ENCODE peak calls at places on chromosome 3, in ten cellular contexts. One of them, this sample, is unnamed.

GRCh38 chr3:194673761-194674160 is 1.8 kb upstream of the LSG1 start:
- DNase-seq in psoas muscle: no peak
- DNase-seq in kidney epithelial cell: no peak
- DNase-seq in BJ: no peak
- DNase-seq in mucosa of descending colon: no peak
- DNase-seq in Panc1: no peak
- DNase-seq in stomach: no peak
- DNase-seq in uterus: no peak
- DNase-seq in cardiac muscle cell: no peak
- DNase-seq in pancreas: no peak
- DNase-seq in this sample: no peak

GRCh38 chr3:41202834-41203345 is 3.6 kb downstream of the CTNNB1 start:
- DNase-seq in Panc1: no peak
- DNase-seq in stomach: no peak
- DNase-seq in BJ: no peak
- DNase-seq in uterus: no peak
- DNase-seq in kidney epithelial cell: no peak
- DNase-seq in pancreas: no peak
- DNase-seq in psoas muscle: no peak
- DNase-seq in cardiac muscle cell: peak; percentile 73
- DNase-seq in mucosa of descending colon: no peak
- DNase-seq in this sample: no peak

GRCh38 chr3:190036631-190037030 is 84.1 kb downstream of the P3H2 start:
- DNase-seq in pancreas: no peak
- DNase-seq in Panc1: no peak
- DNase-seq in stomach: no peak
- DNase-seq in kidney epithelial cell: no peak
- DNase-seq in BJ: no peak
- DNase-seq in cardiac muscle cell: peak; percentile 72
- DNase-seq in mucosa of descending colon: no peak
- DNase-seq in psoas muscle: no peak
- DNase-seq in uterus: no peak
- DNase-seq in this sample: no peak

GRCh38 chr3:109396811-109397210 is 59.5 kb upstream of the DPPA4 start:
- DNase-seq in stomach: no peak
- DNase-seq in psoas muscle: no peak
- DNase-seq in cardiac muscle cell: peak; percentile 0
- DNase-seq in pancreas: no peak
- DNase-seq in BJ: no peak
- DNase-seq in kidney epithelial cell: no peak
- DNase-seq in mucosa of descending colon: no peak
- DNase-seq in uterus: no peak
- DNase-seq in Panc1: no peak
- DNase-seq in this sample: no peak

GRCh38 chr3:37793889-37794591 is 67.6 kb upstream of the CTDSPL start:
- DNase-seq in uterus: peak; percentile 5
- DNase-seq in cardiac muscle cell: no peak
- DNase-seq in stomach: no peak
- DNase-seq in mucosa of descending colon: no peak
- DNase-seq in Panc1: no peak
- DNase-seq in psoas muscle: no peak
- DNase-seq in kidney epithelial cell: no peak
- DNase-seq in pancreas: no peak
- DNase-seq in BJ: no peak
- DNase-seq in this sample: no peak

GRCh38 chr3:195577645-195578177 is 6.0 kb downstream of the APOD start:
- DNase-seq in cardiac muscle cell: no peak
- DNase-seq in BJ: no peak
- DNase-seq in psoas muscle: no peak
- DNase-seq in uterus: no peak
- DNase-seq in kidney epithelial cell: no peak
- DNase-seq in pancreas: no peak
- DNase-seq in stomach: no peak
- DNase-seq in mucosa of descending colon: no peak
- DNase-seq in Panc1: no peak
- DNase-seq in this sample: no peak

GRCh38 chr3:141680620-141681389 is 57.3 kb upstream of the RNF7 start:
- DNase-seq in stomach: no peak
- DNase-seq in pancreas: no peak
- DNase-seq in cardiac muscle cell: peak; percentile 74
- DNase-seq in Panc1: no peak
- DNase-seq in psoas muscle: no peak
- DNase-seq in BJ: no peak
- DNase-seq in uterus: peak; percentile 23
- DNase-seq in kidney epithelial cell: peak; percentile 42
- DNase-seq in mucosa of descending colon: no peak
- DNase-seq in this sample: no peak

GRCh38 chr3:4717363-4717740 is 224.2 kb downstream of the ITPR1 start:
- DNase-seq in cardiac muscle cell: no peak
- DNase-seq in BJ: no peak
- DNase-seq in Panc1: no peak
- DNase-seq in psoas muscle: no peak
- DNase-seq in mucosa of descending colon: no peak
- DNase-seq in pancreas: no peak
- DNase-seq in stomach: no peak
- DNase-seq in uterus: no peak
- DNase-seq in kidney epithelial cell: no peak
- DNase-seq in this sample: no peak

GRCh38 chr3:184228376-184229137 is 828 bp upstream of the VWA5B2 start:
- DNase-seq in pancreas: no peak
- DNase-seq in stomach: no peak
- DNase-seq in kidney epithelial cell: no peak
- DNase-seq in mucosa of descending colon: no peak
- DNase-seq in Panc1: no peak
- DNase-seq in uterus: no peak
- DNase-seq in BJ: no peak
- DNase-seq in cardiac muscle cell: no peak
- DNase-seq in psoas muscle: no peak
- DNase-seq in this sample: no peak

GRCh38 chr3:122392868-122393844 is 9.2 kb downstream of the FAM162A start:
- DNase-seq in cardiac muscle cell: peak; percentile 72
- DNase-seq in BJ: no peak
- DNase-seq in Panc1: no peak
- DNase-seq in psoas muscle: no peak
- DNase-seq in mucosa of descending colon: no peak
- DNase-seq in kidney epithelial cell: peak; percentile 49
- DNase-seq in pancreas: no peak
- DNase-seq in stomach: no peak
- DNase-seq in uterus: no peak
- DNase-seq in this sample: no peak

GRCh38 chr3:78993375-78993774 is 774.4 kb downstream of the ROBO1 start:
- DNase-seq in psoas muscle: no peak
- DNase-seq in cardiac muscle cell: no peak
- DNase-seq in pancreas: no peak
- DNase-seq in mucosa of descending colon: no peak
- DNase-seq in Panc1: no peak
- DNase-seq in BJ: no peak
- DNase-seq in uterus: no peak
- DNase-seq in kidney epithelial cell: no peak
- DNase-seq in stomach: no peak
- DNase-seq in this sample: no peak

DNA sequence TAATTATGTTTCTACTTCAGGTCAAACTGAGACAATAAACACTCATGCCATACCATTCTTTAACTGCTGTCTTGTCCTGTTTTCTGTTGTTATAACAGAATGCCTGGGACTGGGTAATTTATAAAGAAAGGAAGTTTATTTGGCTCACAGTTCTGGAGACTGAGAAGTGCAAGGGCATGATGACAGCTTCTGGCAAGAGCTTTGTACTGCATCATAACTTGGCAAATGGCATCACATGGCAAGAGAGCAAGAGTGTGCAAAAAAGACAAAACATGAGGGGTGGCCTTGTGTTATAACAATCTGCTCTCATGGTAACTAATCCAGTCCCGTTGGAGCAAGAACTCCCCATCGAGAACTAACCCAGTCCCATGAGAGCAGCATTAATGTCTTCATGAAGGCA is 23.3 kb downstream of the SCN11A start:
- DNase-seq in mucosa of descending colon: no peak
- DNase-seq in stomach: no peak
- DNase-seq in kidney epithelial cell: no peak
- DNase-seq in cardiac muscle cell: peak; percentile 22
- DNase-seq in Panc1: no peak
- DNase-seq in psoas muscle: no peak
- DNase-seq in BJ: no peak
- DNase-seq in pancreas: no peak
- DNase-seq in uterus: no peak
- DNase-seq in this sample: no peak
- TF ChIP-seq CTCF in mucosa of descending colon: no peak
- TF ChIP-seq CTCF in stomach: no peak
- TF ChIP-seq CTCF in kidney epithelial cell: no peak
- TF ChIP-seq CTCF in cardiac muscle cell: no peak
- TF ChIP-seq CTCF in Panc1: no peak
- TF ChIP-seq CTCF in psoas muscle: no peak
- TF ChIP-seq CTCF in BJ: no peak
- TF ChIP-seq CTCF in pancreas: no peak
- TF ChIP-seq CTCF in uterus: no peak
- TF ChIP-seq CTCF in this sample: no peak

DNA sequence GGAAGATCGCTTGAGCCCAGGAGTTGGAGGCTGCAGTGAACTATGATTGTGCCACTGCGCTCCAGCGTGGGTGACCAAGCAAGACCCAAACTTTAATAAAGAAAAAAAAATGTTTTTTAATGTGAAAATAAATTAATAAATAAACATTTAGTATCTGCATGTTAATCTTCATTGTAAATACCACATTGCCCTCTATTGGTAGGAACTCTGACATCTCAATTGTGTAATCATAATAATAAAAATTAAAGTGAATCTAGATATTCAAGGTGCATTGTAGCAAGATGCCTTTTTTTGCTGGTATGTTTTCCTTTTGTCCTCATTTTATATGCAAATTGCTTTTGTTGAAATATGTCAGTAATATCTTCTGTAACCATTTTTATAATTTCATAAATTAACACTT is 95.0 kb upstream of the LIMD1 start:
- DNase-seq in mucosa of descending colon: no peak
- DNase-seq in uterus: no peak
- DNase-seq in BJ: no peak
- DNase-seq in stomach: no peak
- DNase-seq in cardiac muscle cell: peak; percentile 71
- DNase-seq in pancreas: no peak
- DNase-seq in kidney epithelial cell: no peak
- DNase-seq in Panc1: no peak
- DNase-seq in psoas muscle: no peak
- DNase-seq in this sample: no peak
- TF ChIP-seq CTCF in mucosa of descending colon: no peak
- TF ChIP-seq CTCF in uterus: peak; percentile 66
- TF ChIP-seq CTCF in BJ: peak; percentile 38
- TF ChIP-seq CTCF in stomach: no peak
- TF ChIP-seq CTCF in cardiac muscle cell: peak; percentile 41
- TF ChIP-seq CTCF in pancreas: peak; percentile 28
- TF ChIP-seq CTCF in kidney epithelial cell: peak; percentile 39
- TF ChIP-seq CTCF in Panc1: peak; percentile 42
- TF ChIP-seq CTCF in psoas muscle: peak; percentile 56
- TF ChIP-seq CTCF in this sample: peak; percentile 24

GRCh38 chr3:171007316-171007715 is 19.2 kb downstream of the SLC2A2 start:
- DNase-seq in Panc1: no peak
- DNase-seq in BJ: no peak
- DNase-seq in pancreas: no peak
- DNase-seq in mucosa of descending colon: no peak
- DNase-seq in psoas muscle: no peak
- DNase-seq in kidney epithelial cell: no peak
- DNase-seq in stomach: no peak
- DNase-seq in uterus: no peak
- DNase-seq in cardiac muscle cell: no peak
- DNase-seq in this sample: no peak
- TF ChIP-seq CTCF in Panc1: no peak
- TF ChIP-seq CTCF in BJ: no peak
- TF ChIP-seq CTCF in pancreas: no peak
- TF ChIP-seq CTCF in mucosa of descending colon: no peak
- TF ChIP-seq CTCF in psoas muscle: no peak
- TF ChIP-seq CTCF in kidney epithelial cell: no peak
- TF ChIP-seq CTCF in stomach: no peak
- TF ChIP-seq CTCF in uterus: no peak
- TF ChIP-seq CTCF in cardiac muscle cell: no peak
- TF ChIP-seq CTCF in this sample: no peak

GRCh38 chr3:32335365-32336122 is 56.1 kb upstream of the CMTM7 start:
- DNase-seq in kidney epithelial cell: no peak
- DNase-seq in BJ: no peak
- DNase-seq in psoas muscle: no peak
- DNase-seq in pancreas: no peak
- DNase-seq in mucosa of descending colon: no peak
- DNase-seq in uterus: no peak
- DNase-seq in cardiac muscle cell: no peak
- DNase-seq in stomach: no peak
- DNase-seq in Panc1: no peak
- DNase-seq in this sample: no peak

GRCh38 chr3:32340039-32340438 is 51.6 kb upstream of the CMTM7 start:
- DNase-seq in BJ: no peak
- DNase-seq in uterus: no peak
- DNase-seq in pancreas: no peak
- DNase-seq in stomach: no peak
- DNase-seq in cardiac muscle cell: peak; percentile 74
- DNase-seq in kidney epithelial cell: peak; percentile 7
- DNase-seq in psoas muscle: no peak
- DNase-seq in Panc1: peak; percentile 17
- DNase-seq in mucosa of descending colon: no peak
- DNase-seq in this sample: peak; percentile 23

GRCh38 chr3:32337501-32337900 is 54.2 kb upstream of the CMTM7 start:
- DNase-seq in BJ: no peak
- DNase-seq in pancreas: no peak
- DNase-seq in mucosa of descending colon: no peak
- DNase-seq in uterus: no peak
- DNase-seq in Panc1: no peak
- DNase-seq in psoas muscle: no peak
- DNase-seq in kidney epithelial cell: no peak
- DNase-seq in stomach: no peak
- DNase-seq in cardiac muscle cell: no peak
- DNase-seq in this sample: no peak

GRCh38 chr3:32336123-32336518 is 55.5 kb upstream of the CMTM7 start:
- DNase-seq in cardiac muscle cell: no peak
- DNase-seq in Panc1: no peak
- DNase-seq in uterus: no peak
- DNase-seq in BJ: no peak
- DNase-seq in kidney epithelial cell: no peak
- DNase-seq in psoas muscle: no peak
- DNase-seq in mucosa of descending colon: no peak
- DNase-seq in pancreas: no peak
- DNase-seq in stomach: no peak
- DNase-seq in this sample: no peak

DNA sequence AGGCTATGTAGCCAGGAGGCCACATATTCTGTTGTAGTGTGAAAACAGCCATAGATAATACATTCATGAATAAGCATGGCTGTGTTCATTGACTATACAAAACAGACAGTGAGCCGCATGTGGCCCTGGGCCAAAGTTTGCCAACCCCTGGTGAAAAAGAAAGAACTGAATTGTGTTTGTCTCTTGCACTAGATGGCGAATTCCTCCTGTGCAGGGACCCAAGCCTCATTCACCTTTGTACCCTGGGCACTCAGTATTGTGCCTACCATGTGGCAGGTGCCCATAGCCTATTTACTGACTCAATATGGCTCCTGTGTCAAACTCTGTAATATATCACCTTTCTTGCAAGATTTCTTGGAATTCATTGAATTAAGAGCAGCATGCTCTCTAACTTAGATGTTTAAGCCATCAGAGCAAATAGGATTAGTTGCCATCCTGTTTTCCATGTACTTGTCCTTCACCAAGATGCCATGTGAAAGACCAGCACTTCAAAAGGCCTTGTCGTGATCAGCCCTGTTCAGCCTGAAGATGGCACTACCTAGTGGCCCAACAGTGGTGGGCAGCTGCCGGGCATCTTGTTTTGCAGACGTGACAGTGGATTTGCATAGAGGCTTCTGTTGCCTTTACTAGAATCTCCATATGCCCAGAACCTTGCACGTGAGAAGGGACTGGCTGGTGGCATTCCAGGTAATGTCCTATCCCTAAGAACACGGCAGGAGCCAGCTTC is 50.9 kb upstream of the CMTM7 start:
- DNase-seq in Panc1: no peak
- DNase-seq in psoas muscle: no peak
- DNase-seq in mucosa of descending colon: no peak
- DNase-seq in stomach: no peak
- DNase-seq in pancreas: no peak
- DNase-seq in kidney epithelial cell: no peak
- DNase-seq in uterus: no peak
- DNase-seq in cardiac muscle cell: no peak
- DNase-seq in BJ: no peak
- DNase-seq in this sample: no peak
- TF ChIP-seq CTCF in Panc1: no peak
- TF ChIP-seq CTCF in psoas muscle: no peak
- TF ChIP-seq CTCF in mucosa of descending colon: no peak
- TF ChIP-seq CTCF in stomach: no peak
- TF ChIP-seq CTCF in pancreas: no peak
- TF ChIP-seq CTCF in kidney epithelial cell: peak; percentile 23
- TF ChIP-seq CTCF in uterus: no peak
- TF ChIP-seq CTCF in cardiac muscle cell: no peak
- TF ChIP-seq CTCF in BJ: peak; percentile 12
- TF ChIP-seq CTCF in this sample: no peak